ENCODE peak calls at places on chromosomes 3 and 15, in five cellular contexts. I, D, N, V and E are unnamed samples.

GRCh38 chr3:73467211-73467610 is 157.5 kb downstream of the PDZRN3 start:
- DNase-seq in N (no peak), V (no peak), D (no peak), I (no peak), E (no peak)

GRCh38 chr3:134685881-134686802 is 35.3 kb upstream of the KY start:
- DNase-seq in N (peak; percentile 78), D (no peak), I (no peak), V (no peak), E (peak; percentile 77)

GRCh38 chr15:70483513-70483912 is 279.8 kb downstream of the UACA start:
- DNase-seq in V (no peak), N (no peak), I (no peak), D (no peak), E (no peak)

GRCh38 chr3:169558371-169558770 is 105.1 kb downstream of the MECOM start:
- DNase-seq in D (peak; percentile 70), N (no peak), V (no peak), I (no peak), E (no peak)

GRCh38 chr3:47000198-47000815 is 20.8 kb downstream of the NBEAL2 start:
- DNase-seq in I (no peak), N (no peak), V (no peak), D (no peak), E (no peak)

GRCh38 chr3:184058029-184058428 is 5.2 kb downstream of the HTR3C start:
- DNase-seq in V (no peak), N (peak; percentile 20), I (no peak), D (no peak), E (no peak)

GRCh38 chr3:58383904-58384303 is 49.7 kb downstream of the PDHB start:
- DNase-seq in I (no peak), D (peak; percentile 73), V (peak; percentile 43), N (peak; percentile 99), E (no peak)

GRCh38 chr3:64266983-64267382 is 41.7 kb upstream of the PRICKLE2 start:
- DNase-seq in I (no peak), V (no peak), D (no peak), N (peak; percentile 35), E (no peak)

GRCh38 chr3:56799251-56799882 is 2.4 kb downstream of the ARHGEF3 start:
- DNase-seq in I (no peak), V (no peak), D (peak; percentile 80), N (peak; percentile 85), E (peak; percentile 81)

GRCh38 chr3:72582211-72582878 is 265.9 kb downstream of the SHQ1 start:
- DNase-seq in V (peak; percentile 46), D (no peak), I (no peak), N (no peak), E (peak; percentile 71)

GRCh38 chr3:132669256-132669777 is 9.2 kb downstream of the UBA5 start:
- DNase-seq in V (no peak), N (no peak), I (no peak), D (peak; percentile 20), E (no peak)

GRCh38 chr15:73287019-73287418 is 81.7 kb downstream of the HCN4 start:
- DNase-seq in V (no peak), D (no peak), I (no peak), N (no peak), E (no peak)

GRCh38 chr15:74651251-74651741 is 35.7 kb downstream of the CLK3 start:
- DNase-seq in I (no peak), N (peak; percentile 58), V (peak; percentile 22), D (peak; percentile 96), E (no peak)

GRCh38 chr3:187804120-187805106 is 59.1 kb upstream of the BCL6 start:
- DNase-seq in V (no peak), D (no peak), N (no peak), I (no peak), E (peak; percentile 65)